ENCODE peak calls at places on chromosomes 13 and 19, in five cellular contexts. X, M, Y, Q and L are unnamed samples. For H4K20me1, the result is how much of the 10 kb centered on the place peaks cover.

GRCh38 chr13:59677966-59678814 is 485.5 kb downstream of the DIAPH3 start:
- DNase-seq in X (no peak), Y (no peak), M (peak), Q (peak), L (peak)

GRCh38 chr19:57620673-57621348 is 6.8 kb downstream of the ZNF134 start:
- DNase-seq in M (no peak), X (no peak), Y (no peak), Q (no peak), L (peak)

GRCh38 chr19:28726533-28726932 is 486.4 kb downstream of the UQCRFS1 start:
- DNase-seq in M (no peak), Y (no peak), Q (no peak), X (no peak), L (no peak)

GRCh38 chr13:51626749-51627148 is 42.5 kb downstream of the WDFY2 start:
- DNase-seq in M (no peak), Q (no peak), Y (no peak), X (no peak), L (no peak)

GRCh38 chr13:74067818-74068217 is 66.4 kb downstream of the KLF12 start:
- DNase-seq in M (no peak), Q (no peak), X (no peak), Y (no peak), L (peak)

GRCh38 chr19:41552558-41552957 is 23.4 kb upstream of the CEACAM21 start:
- DNase-seq in Y (peak), Q (no peak), X (no peak), M (no peak), L (no peak)

GRCh38 chr19:56668676-56669075 is 2.9 kb downstream of the ZNF835 start:
- DNase-seq in M (no peak), Q (no peak), X (no peak), Y (no peak), L (no peak)

GRCh38 chr13:78024996-78025395 is 106.4 kb upstream of the EDNRB start:
- DNase-seq in Y (no peak), M (no peak), Q (no peak), X (no peak), L (no peak)

GRCh38 chr13:114017028-114017630 is 43.3 kb upstream of the C13orf46 start:
- DNase-seq in M (peak), X (no peak), Q (peak), Y (no peak), L (peak)

GRCh38 chr13:33351324-33351723 is 65.8 kb upstream of the STARD13 start:
- DNase-seq in M (no peak), Y (no peak), X (no peak), Q (no peak), L (peak)

GRCh38 chr13:111211789-111212516 is 96.8 kb downstream of the ARHGEF7 start:
- DNase-seq in Y (no peak), X (peak), Q (no peak), M (no peak), L (peak)

GRCh38 chr13:32838985-32839384 is 177.2 kb upstream of the KL start:
- DNase-seq in X (no peak), Y (no peak), M (no peak), Q (no peak), L (peak)

GRCh38 chr19:12789098-12789903 is 2.0 kb upstream of the JUNB start:
- DNase-seq in X (no peak), M (peak), Q (no peak), Y (no peak), L (peak)

GRCh38 chr13:59038824-59039223 is 1124.9 kb downstream of the DIAPH3 start:
- DNase-seq in Y (no peak), Q (no peak), M (no peak), X (no peak), L (peak)

GRCh38 chr19:3849092-3849491 is 19.7 kb downstream of the ZFR2 start:
- DNase-seq in Y (no peak), M (peak), X (no peak), Q (peak), L (no peak)

GRCh38 chr13:36858285-36858684 is 39.3 kb downstream of the RFXAP start:
- DNase-seq in M (peak), X (no peak), Q (peak), Y (no peak), L (peak)

GRCh38 chr19:932647-933552 is 7.1 kb downstream of the ARID3A start:
- DNase-seq in Y (no peak), X (no peak), M (no peak), Q (peak), L (peak)

GRCh38 chr19:36183455-36183741 is 31.1 kb downstream of the ZNF565 start:
- DNase-seq in X (no peak), Q (no peak), Y (no peak), M (no peak), L (no peak)

GRCh38 chr13:80778302-80778701 is 437.4 kb upstream of the SPRY2 start:
- DNase-seq in M (no peak), Y (no peak), Q (no peak), X (no peak), L (no peak)

GRCh38 chr13:109165417-109165904 is 536.0 kb downstream of the MYO16 start:
- DNase-seq in M (no peak), X (no peak), Y (no peak), Q (no peak), L (no peak)

GRCh38 chr13:112893570-112894422 is 75.2 kb upstream of the MCF2L start:
- DNase-seq in Q (peak), Y (no peak), X (peak), M (peak), L (peak)

GRCh38 chr13:106376411-106377112 is 158.9 kb downstream of the EFNB2 start:
- DNase-seq in Q (no peak), M (no peak), X (no peak), Y (no peak), L (peak)

GRCh38 chr19:51793994-51794393 is 963 bp upstream of the FPR3 start:
- DNase-seq in Q (no peak), M (no peak), X (no peak), Y (no peak), L (no peak)

GRCh38 chr13:44989941-44990340 is 603 bp downstream of the GPALPP1 start:
- DNase-seq in X (no peak), Y (no peak), Q (peak), M (peak), L (no peak)

DNA sequence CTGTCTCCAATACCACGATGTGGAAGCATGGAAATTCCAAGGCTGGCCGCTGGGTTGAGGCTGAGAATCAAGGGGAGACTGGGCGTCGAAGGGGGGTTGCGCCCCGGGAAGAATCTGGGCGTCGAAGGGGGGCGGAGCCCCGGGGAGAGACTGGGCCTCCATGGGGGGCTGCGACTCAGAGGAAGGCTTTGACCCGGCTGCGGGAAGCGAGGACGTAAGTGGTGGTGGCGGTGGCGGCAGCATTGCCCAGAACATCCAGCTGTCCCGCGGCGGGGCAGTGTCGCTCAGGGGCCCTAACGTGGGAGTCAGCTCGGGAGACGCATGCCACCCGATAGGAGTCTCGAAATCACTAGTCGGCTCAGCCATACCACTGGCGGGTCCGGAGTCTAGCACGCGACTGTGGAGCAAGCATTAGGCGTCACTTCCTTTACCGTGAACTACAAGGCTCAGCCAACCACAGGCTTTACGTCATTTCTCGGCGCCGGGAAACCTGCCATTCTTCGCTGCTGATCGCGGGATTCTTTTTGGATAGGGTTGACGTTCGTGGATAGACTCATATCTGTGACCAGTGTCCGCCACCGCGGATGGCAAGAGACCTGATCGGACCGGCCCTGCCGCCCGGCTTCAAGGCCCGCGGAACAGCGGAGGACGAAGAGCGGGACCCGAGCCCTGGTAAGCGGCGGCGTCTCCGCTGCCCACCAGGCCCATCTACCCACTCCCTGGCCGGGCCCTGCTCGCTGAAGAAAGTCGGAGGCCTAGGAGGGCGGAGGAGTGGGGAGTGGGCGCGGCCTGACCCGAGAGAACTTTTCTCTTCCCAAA is at the start of the genes GPALPP1 and NUFIP1:
- DNase-seq in Q (peak), X (peak), M (peak), Y (peak), L (peak)
- H4K20me1 ChIP-seq in Q (under half), X (under half), M (under half), Y (under half), L (under half)

DNA sequence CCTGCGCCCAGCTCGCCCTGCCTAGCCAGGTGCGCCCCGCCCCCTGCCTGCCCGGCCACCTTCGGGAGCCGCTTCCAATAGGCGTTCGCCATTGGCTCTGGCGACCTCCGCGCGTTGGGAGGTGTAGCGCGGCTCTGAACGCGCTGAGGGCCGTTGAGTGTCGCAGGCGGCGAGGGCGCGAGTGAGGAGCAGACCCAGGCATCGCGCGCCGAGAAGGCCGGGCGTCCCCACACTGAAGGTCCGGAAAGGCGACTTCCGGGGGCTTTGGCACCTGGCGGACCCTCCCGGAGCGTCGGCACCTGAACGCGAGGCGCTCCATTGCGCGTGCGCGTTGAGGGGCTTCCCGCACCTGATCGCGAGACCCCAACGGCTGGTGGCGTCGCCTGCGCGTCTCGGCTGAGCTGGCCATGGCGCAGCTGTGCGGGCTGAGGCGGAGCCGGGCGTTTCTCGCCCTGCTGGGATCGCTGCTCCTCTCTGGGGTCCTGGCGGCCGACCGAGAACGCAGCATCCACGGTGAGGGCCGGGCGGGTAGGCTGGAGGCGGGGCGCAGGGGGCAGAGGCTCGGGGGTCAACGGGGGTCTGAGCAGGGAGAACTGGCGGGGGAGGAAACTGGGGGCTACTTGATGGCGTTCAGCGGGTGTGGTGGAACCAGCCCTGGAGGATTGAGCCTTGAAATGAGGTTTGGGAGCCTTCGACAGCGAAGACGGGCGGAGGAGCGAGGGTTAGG is at the start of gene SPINT2:
- DNase-seq in Y (no peak), M (no peak), Q (peak), X (peak), L (no peak)
- TF ChIP-seq RAD21 in Y (no peak), M (no peak), Q (no peak), X (no peak), L (no peak)

DNA sequence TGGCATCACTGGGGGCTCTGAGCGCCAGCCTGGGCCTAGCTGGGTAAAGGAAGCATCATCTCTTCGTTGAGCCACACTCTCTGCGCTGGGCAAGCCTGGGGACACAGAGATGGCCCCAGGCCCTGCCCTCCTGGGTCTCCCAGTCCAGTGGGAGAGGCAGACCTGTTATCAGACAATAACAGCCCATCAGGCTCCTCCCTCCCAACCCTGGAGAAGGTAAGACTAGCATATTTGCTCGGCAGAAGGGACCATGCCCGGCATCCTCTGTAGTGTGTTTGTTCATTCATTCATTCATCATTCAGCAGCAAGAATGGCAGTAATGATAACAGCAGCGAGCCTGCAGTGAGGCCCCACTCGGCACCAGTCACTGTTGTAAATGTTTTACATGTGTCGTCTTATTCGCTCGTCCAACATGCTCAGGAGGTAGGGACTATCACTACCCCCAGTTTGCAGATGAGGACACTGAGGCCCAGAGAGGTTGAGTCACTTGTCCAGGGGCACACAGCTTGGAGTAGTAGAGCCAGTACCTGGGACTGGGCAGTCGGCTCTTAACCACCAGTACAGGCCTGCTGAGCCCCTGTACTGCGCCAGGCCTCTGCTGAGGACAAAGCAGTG is 33.2 kb downstream of the PAK4 start:
- DNase-seq in Y (no peak), M (peak), X (no peak), Q (no peak), L (no peak)
- H4K20me1 ChIP-seq in Y (under half), M (under half), X (under half), Q (half or more), L (half or more)

DNA sequence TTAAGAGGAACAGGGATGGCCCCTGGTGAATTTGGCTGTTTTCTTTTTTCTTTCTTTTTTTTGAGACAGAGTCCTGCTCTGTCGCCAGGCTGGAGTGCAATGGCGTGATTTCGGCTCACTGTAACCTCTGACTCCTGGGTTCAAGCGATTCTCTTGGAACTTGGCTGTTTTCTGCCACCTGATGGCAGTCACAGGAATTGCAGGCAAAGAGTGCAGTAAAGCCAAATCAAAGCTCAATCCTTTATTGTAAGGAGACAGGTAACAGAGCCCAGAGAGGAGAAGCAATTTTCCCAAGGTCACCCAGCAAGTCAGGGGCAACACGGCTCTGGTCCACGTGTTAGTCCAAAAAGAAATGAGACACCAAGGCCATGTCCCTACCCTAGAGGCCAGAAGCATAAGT is 6.2 kb downstream of the TINCR start:
- DNase-seq in Y (no peak), Q (peak), X (no peak), M (no peak), L (no peak)
- TF ChIP-seq RAD21 in Y (no peak), Q (no peak), X (peak), M (no peak), L (no peak)